ENCODE peak calls at places on chromosomes 5 and 9, in six cellular contexts. One of them, this sample, is unnamed.

GRCh38 chr9:100106616-100107015 is 7.6 kb downstream of the INVS start:
- DNase-seq in HepG2: no peak
- DNase-seq in GM12878: no peak
- DNase-seq in H1: no peak
- DNase-seq in SK-N-SH: no peak
- DNase-seq in K562: no peak
- DNase-seq in this sample: no peak

GRCh38 chr9:91536211-91536691 is 112.6 kb upstream of the NFIL3 start:
- DNase-seq in HepG2: peak
- DNase-seq in GM12878: no peak
- DNase-seq in H1: no peak
- DNase-seq in SK-N-SH: no peak
- DNase-seq in K562: no peak
- DNase-seq in this sample: no peak

GRCh38 chr9:35489313-35490154 is at the start of gene RUSC2:
- DNase-seq in HepG2: peak
- DNase-seq in GM12878: no peak
- DNase-seq in H1: peak
- DNase-seq in SK-N-SH: peak
- DNase-seq in K562: peak
- DNase-seq in this sample: peak

GRCh38 chr9:37324261-37324683 is 98.2 kb upstream of the GRHPR start:
- DNase-seq in HepG2: no peak
- DNase-seq in GM12878: peak
- DNase-seq in H1: no peak
- DNase-seq in SK-N-SH: no peak
- DNase-seq in K562: no peak
- DNase-seq in this sample: no peak

GRCh38 chr5:58235279-58235678 is 224.6 kb downstream of the PLK2 start:
- DNase-seq in HepG2: no peak
- DNase-seq in GM12878: no peak
- DNase-seq in H1: no peak
- DNase-seq in SK-N-SH: no peak
- DNase-seq in K562: no peak
- DNase-seq in this sample: peak

GRCh38 chr9:134187821-134188420 is 23.6 kb upstream of the RNU6ATAC start:
- DNase-seq in HepG2: no peak
- DNase-seq in GM12878: no peak
- DNase-seq in H1: no peak
- DNase-seq in SK-N-SH: peak
- DNase-seq in K562: no peak
- DNase-seq in this sample: no peak

GRCh38 chr5:34857161-34857560 is 18.2 kb downstream of the TTC23L start:
- DNase-seq in HepG2: no peak
- DNase-seq in GM12878: no peak
- DNase-seq in H1: no peak
- DNase-seq in SK-N-SH: no peak
- DNase-seq in K562: no peak
- DNase-seq in this sample: no peak

GRCh38 chr5:79743846-79744605 is 54.4 kb downstream of the CMYA5 start:
- DNase-seq in HepG2: no peak
- DNase-seq in GM12878: no peak
- DNase-seq in H1: no peak
- DNase-seq in SK-N-SH: no peak
- DNase-seq in K562: no peak
- DNase-seq in this sample: no peak

GRCh38 chr5:142826741-142827492 is 56.7 kb downstream of the ARHGAP26 start:
- DNase-seq in HepG2: no peak
- DNase-seq in GM12878: no peak
- DNase-seq in H1: no peak
- DNase-seq in SK-N-SH: no peak
- DNase-seq in K562: no peak
- DNase-seq in this sample: peak

GRCh38 chr5:168274416-168274815 is 17.0 kb upstream of the WWC1 start:
- DNase-seq in HepG2: no peak
- DNase-seq in GM12878: no peak
- DNase-seq in H1: no peak
- DNase-seq in SK-N-SH: no peak
- DNase-seq in K562: no peak
- DNase-seq in this sample: no peak
- TF ChIP-seq GABPA in HepG2: no peak
- TF ChIP-seq GABPA in GM12878: no peak
- TF ChIP-seq GABPA in H1: no peak
- TF ChIP-seq GABPA in SK-N-SH: no peak
- TF ChIP-seq GABPA in K562: no peak
- TF ChIP-seq GABPA in this sample: no peak

DNA sequence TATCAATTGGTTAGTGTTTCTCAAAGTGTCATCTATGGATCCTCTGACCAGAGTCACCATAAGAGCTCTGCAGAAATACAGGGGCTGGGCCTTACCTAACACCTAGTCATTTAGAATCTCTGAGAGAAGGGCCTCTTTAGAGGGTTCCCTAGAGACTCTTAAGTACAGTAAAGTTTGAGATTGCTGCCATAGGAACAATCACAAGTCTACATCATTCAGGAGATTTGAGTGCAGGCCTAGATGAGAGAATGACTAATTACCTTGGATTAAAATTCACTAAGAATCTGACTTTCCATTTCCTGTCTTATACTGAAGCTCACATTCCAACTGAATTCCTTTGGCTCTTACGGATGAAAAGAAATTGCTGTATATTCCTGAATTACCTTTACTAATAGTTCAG is 182.1 kb upstream of the PTGER4 start:
- DNase-seq in HepG2: no peak
- DNase-seq in GM12878: no peak
- DNase-seq in H1: no peak
- DNase-seq in SK-N-SH: no peak
- DNase-seq in K562: no peak
- DNase-seq in this sample: no peak
- TF ChIP-seq GABPA in HepG2: no peak
- TF ChIP-seq GABPA in GM12878: no peak
- TF ChIP-seq GABPA in H1: no peak
- TF ChIP-seq GABPA in SK-N-SH: no peak
- TF ChIP-seq GABPA in K562: no peak
- TF ChIP-seq GABPA in this sample: no peak

GRCh38 chr9:108802967-108803366 is 52.8 kb downstream of the ACTL7B start:
- DNase-seq in HepG2: no peak
- DNase-seq in GM12878: no peak
- DNase-seq in H1: no peak
- DNase-seq in SK-N-SH: no peak
- DNase-seq in K562: no peak
- DNase-seq in this sample: no peak

GRCh38 chr9:108801949-108802348 is 53.8 kb downstream of the ACTL7B start:
- DNase-seq in HepG2: no peak
- DNase-seq in GM12878: no peak
- DNase-seq in H1: peak
- DNase-seq in SK-N-SH: no peak
- DNase-seq in K562: no peak
- DNase-seq in this sample: no peak

GRCh38 chr9:108803666-108804065 is 52.1 kb downstream of the ACTL7B start:
- DNase-seq in HepG2: no peak
- DNase-seq in GM12878: no peak
- DNase-seq in H1: no peak
- DNase-seq in SK-N-SH: no peak
- DNase-seq in K562: no peak
- DNase-seq in this sample: no peak

DNA sequence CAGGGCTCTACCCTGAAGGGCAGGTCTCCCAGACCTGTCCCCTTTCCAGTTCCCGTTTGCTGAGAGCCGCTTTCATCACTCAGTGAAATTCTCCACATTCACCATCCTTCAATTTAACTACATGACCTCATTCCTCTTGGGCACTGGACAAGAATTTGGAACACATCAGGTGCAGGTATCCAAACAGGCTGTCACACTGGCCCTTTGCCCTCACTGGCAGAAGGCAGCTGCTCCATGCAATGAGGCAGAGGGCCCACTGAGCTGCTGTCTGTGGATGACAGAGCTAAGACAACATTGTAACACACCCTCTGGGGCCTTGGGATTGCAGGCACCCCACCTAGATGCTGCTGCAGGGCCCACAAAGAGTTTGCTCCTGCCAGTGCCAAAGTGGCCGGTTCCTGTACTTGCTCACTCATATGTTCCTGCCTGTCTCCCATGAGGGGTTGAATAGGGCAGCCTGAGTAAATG is 55.1 kb downstream of the ACTL7B start:
- DNase-seq in HepG2: no peak
- DNase-seq in GM12878: no peak
- DNase-seq in H1: no peak
- DNase-seq in SK-N-SH: no peak
- DNase-seq in K562: no peak
- DNase-seq in this sample: no peak
- TF ChIP-seq GABPA in HepG2: no peak
- TF ChIP-seq GABPA in GM12878: no peak
- TF ChIP-seq GABPA in H1: no peak
- TF ChIP-seq GABPA in SK-N-SH: no peak
- TF ChIP-seq GABPA in K562: no peak
- TF ChIP-seq GABPA in this sample: no peak

DNA sequence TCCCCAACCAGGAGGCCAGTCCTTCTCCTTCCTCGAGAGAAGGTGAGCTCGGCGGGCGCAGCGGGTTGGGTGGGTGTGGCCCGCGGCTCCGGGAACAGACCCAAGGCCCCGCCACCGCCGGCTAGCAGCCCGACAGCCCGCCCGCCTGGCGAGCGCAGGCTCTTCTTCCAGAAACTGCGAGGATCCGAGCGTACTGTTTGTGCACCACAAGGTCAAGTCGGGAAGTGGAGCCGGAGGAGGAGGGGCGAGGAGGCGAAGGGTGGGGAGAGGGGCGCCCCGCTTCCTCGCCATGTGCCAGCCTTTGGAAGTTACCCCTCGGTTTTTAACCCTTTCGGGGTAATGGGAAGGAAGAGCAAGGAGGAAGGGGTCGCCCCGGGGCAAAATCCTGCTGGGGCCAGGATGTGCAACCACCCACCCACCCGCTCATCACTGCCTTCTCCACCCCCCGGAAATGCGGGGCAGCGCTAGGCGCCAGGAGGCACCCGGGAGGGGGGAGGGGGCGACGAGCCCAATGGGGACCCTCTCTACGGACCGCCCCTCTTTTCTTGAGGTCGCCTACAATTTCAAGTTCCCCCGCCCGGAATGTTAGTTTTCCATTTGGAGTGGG is 1.1 kb upstream of the JADE2 start:
- DNase-seq in HepG2: no peak
- DNase-seq in GM12878: no peak
- DNase-seq in H1: peak
- DNase-seq in SK-N-SH: peak
- DNase-seq in K562: peak
- DNase-seq in this sample: peak
- TF ChIP-seq GABPA in HepG2: peak
- TF ChIP-seq GABPA in GM12878: peak
- TF ChIP-seq GABPA in H1: peak
- TF ChIP-seq GABPA in SK-N-SH: no peak
- TF ChIP-seq GABPA in K562: peak
- TF ChIP-seq GABPA in this sample: no peak

DNA sequence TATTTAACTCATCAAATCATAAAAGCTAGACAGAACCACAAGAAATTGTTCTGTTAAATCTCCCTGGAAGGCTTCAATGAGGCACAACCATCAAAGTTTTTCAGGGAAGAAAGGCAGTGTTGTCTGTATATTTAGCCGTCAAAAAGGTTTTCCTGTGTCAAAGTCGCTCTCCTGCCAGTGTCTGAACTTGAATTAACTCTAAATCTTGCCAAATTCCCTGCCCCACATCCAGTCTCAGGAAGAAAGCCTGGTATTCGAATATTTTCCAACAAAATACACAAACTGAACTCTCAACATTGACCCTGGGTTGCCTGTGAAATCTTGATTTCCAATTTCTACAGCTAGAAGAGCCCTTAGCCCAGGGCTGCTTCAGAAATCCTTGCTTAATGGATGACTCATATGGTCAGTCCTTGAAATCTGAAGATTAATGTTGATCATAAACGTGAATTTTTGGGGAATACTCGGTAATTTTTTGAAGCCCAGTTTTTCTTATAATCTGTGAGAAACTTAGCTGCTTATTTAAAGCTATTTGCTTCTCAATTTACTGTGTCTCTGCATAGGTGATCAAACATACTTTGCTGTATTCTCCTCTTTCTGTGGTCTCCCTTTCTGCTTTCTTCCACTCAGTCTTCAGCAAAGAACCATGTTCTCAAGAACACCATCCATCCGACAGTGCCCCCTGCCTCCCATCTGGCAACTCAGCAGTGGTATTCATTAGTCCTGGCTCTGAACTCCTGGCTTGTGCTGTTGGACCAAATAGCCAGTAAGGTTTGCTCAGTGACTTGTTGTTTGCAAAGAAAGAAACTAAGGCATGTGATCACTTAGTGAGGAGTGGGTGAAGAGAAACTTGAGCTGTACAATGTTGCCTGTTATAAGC is 58.9 kb downstream of the NREP start:
- DNase-seq in HepG2: no peak
- DNase-seq in GM12878: no peak
- DNase-seq in H1: no peak
- DNase-seq in SK-N-SH: no peak
- DNase-seq in K562: peak
- DNase-seq in this sample: no peak
- TF ChIP-seq GABPA in HepG2: no peak
- TF ChIP-seq GABPA in GM12878: no peak
- TF ChIP-seq GABPA in H1: no peak
- TF ChIP-seq GABPA in SK-N-SH: no peak
- TF ChIP-seq GABPA in K562: no peak
- TF ChIP-seq GABPA in this sample: no peak

GRCh38 chr9:127050581-127050980 is 71.9 kb downstream of the ANGPTL2 start:
- DNase-seq in HepG2: no peak
- DNase-seq in GM12878: no peak
- DNase-seq in H1: no peak
- DNase-seq in SK-N-SH: no peak
- DNase-seq in K562: no peak
- DNase-seq in this sample: no peak
- TF ChIP-seq GABPA in HepG2: no peak
- TF ChIP-seq GABPA in GM12878: no peak
- TF ChIP-seq GABPA in H1: no peak
- TF ChIP-seq GABPA in SK-N-SH: no peak
- TF ChIP-seq GABPA in K562: no peak
- TF ChIP-seq GABPA in this sample: no peak

This sample was measured in HL-60.